ENCODE peak calls at places on chromosomes 3 and 15, in nine cellular contexts. V is HCT116, Q is lower lobe of right lung, A is psoas muscle, E is kidney, L is cardiac muscle cell, I is ovary, K is OCI-LY7, J is tibial artery. S is an unnamed sample.

GRCh38 chr15:101406796-101407195 is 82.7 kb downstream of the PCSK6 start:
- DNase-seq in K (no peak), L (no peak), I (no peak), A (no peak), E (no peak), V (no peak), Q (no peak), J (no peak), S (no peak)

GRCh38 chr3:66931286-66931685 is 66.8 kb upstream of the KBTBD8 start:
- DNase-seq in J (no peak), L (peak; percentile 6), K (no peak), I (no peak), E (no peak), Q (no peak), V (no peak), A (no peak), S (no peak)

GRCh38 chr15:29312387-29312786 is 42.8 kb upstream of the NSMCE3 start:
- DNase-seq in Q (no peak), K (no peak), J (no peak), I (no peak), A (no peak), L (no peak), E (no peak), V (no peak), S (no peak)

GRCh38 chr15:92075764-92076163 is 222.3 kb downstream of the SLCO3A1 start:
- DNase-seq in A (no peak), I (no peak), K (peak; percentile 55), V (no peak), J (no peak), L (no peak), Q (no peak), E (no peak), S (no peak)

GRCh38 chr3:159766563-159767185 is 222.0 kb upstream of the IL12A start:
- DNase-seq in J (no peak), V (no peak), Q (no peak), I (no peak), E (no peak), A (no peak), L (peak; percentile 35), K (no peak), S (no peak)

GRCh38 chr3:15327941-15328340 is 4.4 kb downstream of the SH3BP5 start:
- DNase-seq in A (peak; percentile 70), K (peak; percentile 71), V (no peak), E (no peak), J (peak; percentile 59), I (no peak), L (no peak), Q (no peak), S (no peak)

GRCh38 chr3:38755130-38755529 is 60.9 kb downstream of the SCN10A start:
- DNase-seq in Q (no peak), I (no peak), V (no peak), K (no peak), E (no peak), L (peak; percentile 59), A (no peak), J (no peak), S (no peak)

GRCh38 chr3:134794950-134795775 is at the start of gene EPHB1:
- DNase-seq in K (peak; percentile 71), Q (peak; percentile 81), A (peak; percentile 78), I (peak; percentile 74), V (peak; percentile 60), L (peak; percentile 92), E (peak; percentile 95), J (peak; percentile 71), S (peak; percentile 78)

GRCh38 chr3:172892158-172892557 is 141.6 kb downstream of the ECT2 start:
- DNase-seq in J (no peak), E (no peak), K (no peak), A (no peak), V (no peak), I (no peak), Q (no peak), L (no peak), S (peak; percentile 56)

GRCh38 chr15:71149645-71150557 is 34.6 kb downstream of the THSD4 start:
- DNase-seq in J (no peak), E (no peak), V (no peak), K (no peak), L (peak; percentile 20), I (no peak), Q (no peak), A (no peak), S (no peak)

GRCh38 chr3:187039723-187040414 is 99.4 kb downstream of the RPL39L start:
- DNase-seq in E (no peak), L (no peak), Q (no peak), V (no peak), K (no peak), J (no peak), A (no peak), I (no peak), S (no peak)

GRCh38 chr3:30319713-30320112 is 286.7 kb upstream of the TGFBR2 start:
- DNase-seq in V (peak; percentile 73), I (no peak), K (peak; percentile 52), A (no peak), L (peak; percentile 56), J (no peak), E (no peak), Q (no peak), S (peak; percentile 22)

GRCh38 chr3:123412811-123413588 is 35.9 kb downstream of the ADCY5 start:
- DNase-seq in Q (no peak), A (no peak), V (no peak), I (peak; percentile 77), E (peak; percentile 80), J (peak; percentile 61), L (no peak), K (no peak), S (no peak)

GRCh38 chr15:62958528-62958927 is 84.0 kb upstream of the TPM1 start:
- DNase-seq in A (no peak), E (no peak), V (no peak), J (no peak), I (no peak), Q (no peak), K (no peak), L (no peak), S (no peak)

GRCh38 chr15:40310001-40310959 is 2.5 kb upstream of the PLCB2 start:
- DNase-seq in E (peak; percentile 77), K (peak; percentile 60), L (peak; percentile 82), Q (peak; percentile 74), J (no peak), A (peak; percentile 35), I (no peak), V (peak; percentile 40), S (peak; percentile 66)

GRCh38 chr3:104878395-104878794 is 488.3 kb upstream of the ALCAM start:
- DNase-seq in A (no peak), Q (no peak), J (no peak), V (no peak), E (no peak), I (no peak), L (no peak), K (no peak), S (no peak)

GRCh38 chr3:41716391-41716910 is 245.5 kb downstream of the ULK4 start:
- DNase-seq in I (no peak), V (no peak), E (no peak), L (no peak), K (no peak), A (no peak), J (no peak), Q (no peak), S (no peak)

GRCh38 chr3:41711656-41712055 is 250.2 kb downstream of the ULK4 start:
- DNase-seq in V (no peak), Q (no peak), A (no peak), L (no peak), J (no peak), I (no peak), K (no peak), E (no peak), S (peak; percentile 50)

GRCh38 chr3:41710646-41711388 is 251.1 kb downstream of the ULK4 start:
- DNase-seq in K (no peak), Q (no peak), I (no peak), L (no peak), A (no peak), E (no peak), J (no peak), V (no peak), S (peak; percentile 88)

GRCh38 chr3:41717591-41718093 is 244.3 kb downstream of the ULK4 start:
- DNase-seq in Q (no peak), A (no peak), V (no peak), E (no peak), L (no peak), J (no peak), I (no peak), K (no peak), S (no peak)

GRCh38 chr3:41715376-41715775 is 246.5 kb downstream of the ULK4 start:
- DNase-seq in I (no peak), K (no peak), Q (no peak), L (no peak), E (no peak), V (no peak), J (no peak), A (no peak), S (no peak)
- H3K27ac ChIP-seq in I (no peak overlapping the region), K (no peak overlapping the region), Q (no peak overlapping the region), L (no peak overlapping the region), E (no peak overlapping the region), V (no peak overlapping the region), J (no peak overlapping the region), A (no peak overlapping the region), S (no peak overlapping the region)

DNA sequence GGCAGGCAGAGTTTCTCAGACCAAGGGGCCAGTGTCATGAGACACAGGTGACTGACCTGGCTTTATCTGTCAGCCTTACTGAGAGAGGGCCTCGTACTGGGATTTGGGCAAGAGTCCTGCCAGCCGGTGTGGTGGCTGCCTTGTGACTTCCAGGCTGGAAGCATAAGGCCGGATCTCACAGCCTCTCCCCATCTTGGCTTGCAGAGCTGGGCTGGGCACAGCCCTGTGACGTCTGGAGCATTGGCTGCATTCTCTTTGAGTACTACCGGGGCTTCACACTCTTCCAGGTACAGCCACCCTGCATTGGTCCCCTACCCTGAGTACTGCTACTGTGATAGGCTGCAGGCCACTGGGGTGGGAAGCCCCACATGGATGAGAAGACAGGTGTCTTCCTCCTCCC is 12.1 kb downstream of the CLK3 start:
- DNase-seq in A (no peak), V (no peak), K (no peak), L (no peak), Q (no peak), I (no peak), E (no peak), J (no peak), S (no peak)
- H3K36me3 ChIP-seq in A (peaks cover 99% of the 10 kb centered on the region), V (peaks cover 51% of the 10 kb centered on the region), K (peaks cover 96% of the 10 kb centered on the region), L (peaks cover 74% of the 10 kb centered on the region), Q (peaks cover 100% of the 10 kb centered on the region), I (no peaks in the 10 kb centered on the region), E (peaks cover 75% of the 10 kb centered on the region), J (peaks cover 95% of the 10 kb centered on the region), S (peaks cover 98% of the 10 kb centered on the region)

DNA sequence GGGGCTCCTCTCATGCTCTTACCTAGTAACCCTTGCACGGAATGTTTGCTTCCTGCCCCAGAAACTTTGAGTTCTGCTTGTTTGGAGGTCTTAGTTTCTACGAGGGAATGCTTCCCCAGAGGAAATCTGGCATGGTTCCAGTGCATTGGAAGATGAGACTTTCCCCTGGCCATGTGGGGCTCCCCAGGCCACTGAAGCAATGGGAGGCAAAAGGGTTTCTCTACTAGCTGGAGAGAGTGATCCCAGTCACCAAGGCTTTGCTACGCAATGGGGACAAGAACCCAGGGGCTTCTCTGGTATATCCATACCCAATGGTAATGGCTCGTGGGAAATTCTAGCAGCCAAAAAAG is 44.2 kb upstream of the RPL32 start:
- DNase-seq in I (no peak), E (no peak), J (no peak), V (no peak), K (no peak), Q (no peak), A (peak; percentile 3), L (no peak), S (no peak)
- H3K27ac ChIP-seq in I (no peak overlapping the region), E (no peak overlapping the region), J (no peak overlapping the region), V (no peak overlapping the region), K (no peak overlapping the region), Q (no peak overlapping the region), A (no peak overlapping the region), L (no peak overlapping the region), S (no peak overlapping the region)

GRCh38 chr3:119859728-119860127 is 77.8 kb downstream of the NR1I2 start:
- DNase-seq in A (no peak), K (no peak), V (no peak), J (no peak), E (no peak), L (no peak), Q (no peak), I (no peak), S (no peak)
- H3K36me3 ChIP-seq in A (peaks cover 25% of the 10 kb centered on the region), K (peaks cover 54% of the 10 kb centered on the region), V (peaks cover 12% of the 10 kb centered on the region), J (peaks cover 35% of the 10 kb centered on the region), E (peaks cover 24% of the 10 kb centered on the region), L (peaks cover 16% of the 10 kb centered on the region), Q (peaks cover 29% of the 10 kb centered on the region), I (no peaks in the 10 kb centered on the region), S (peaks cover 48% of the 10 kb centered on the region)